ENCODE peak calls at places on chromosomes 12 and 14, in ten cellular contexts. One of them, this sample, is unnamed.

GRCh38 chr12:112000806-112001205 is 12.2 kb downstream of the TMEM116 start:
- DNase-seq in SHP77: no peak
- DNase-seq in WTC11: no peak
- DNase-seq in Daoy: no peak
- DNase-seq in dorsolateral prefrontal cortex: no peak
- DNase-seq in GM23338: no peak
- DNase-seq in activated gamma-delta T cell treated with Interleukin-2 at 50 U/mL for 16 hours: no peak
- DNase-seq in effector CD4-positive, alpha-beta T cell: no peak
- DNase-seq in astrocyte of the spinal cord: no peak
- DNase-seq in lower lobe of right lung: no peak
- DNase-seq in this sample: no peak

GRCh38 chr14:58541623-58542022 is 96.1 kb upstream of the DACT1 start:
- DNase-seq in WTC11: no peak
- DNase-seq in GM23338: no peak
- DNase-seq in Daoy: no peak
- DNase-seq in lower lobe of right lung: no peak
- DNase-seq in dorsolateral prefrontal cortex: no peak
- DNase-seq in astrocyte of the spinal cord: no peak
- DNase-seq in activated gamma-delta T cell treated with Interleukin-2 at 50 U/mL for 16 hours: no peak
- DNase-seq in effector CD4-positive, alpha-beta T cell: no peak
- DNase-seq in SHP77: peak
- DNase-seq in this sample: no peak

GRCh38 chr14:87233806-87234384 is 759.1 kb downstream of the GALC start:
- DNase-seq in Daoy: peak
- DNase-seq in effector CD4-positive, alpha-beta T cell: no peak
- DNase-seq in WTC11: no peak
- DNase-seq in SHP77: no peak
- DNase-seq in activated gamma-delta T cell treated with Interleukin-2 at 50 U/mL for 16 hours: no peak
- DNase-seq in dorsolateral prefrontal cortex: no peak
- DNase-seq in lower lobe of right lung: no peak
- DNase-seq in astrocyte of the spinal cord: no peak
- DNase-seq in GM23338: no peak
- DNase-seq in this sample: no peak

GRCh38 chr14:101964297-101965144 is at the start of gene DYNC1H1:
- DNase-seq in effector CD4-positive, alpha-beta T cell: peak
- DNase-seq in GM23338: peak
- DNase-seq in astrocyte of the spinal cord: peak
- DNase-seq in WTC11: peak
- DNase-seq in dorsolateral prefrontal cortex: peak
- DNase-seq in lower lobe of right lung: peak
- DNase-seq in Daoy: peak
- DNase-seq in SHP77: peak
- DNase-seq in activated gamma-delta T cell treated with Interleukin-2 at 50 U/mL for 16 hours: peak
- DNase-seq in this sample: peak

GRCh38 chr14:20428010-20428365 is 8.0 kb downstream of the KLHL33 start:
- DNase-seq in effector CD4-positive, alpha-beta T cell: no peak
- DNase-seq in WTC11: no peak
- DNase-seq in astrocyte of the spinal cord: no peak
- DNase-seq in GM23338: no peak
- DNase-seq in dorsolateral prefrontal cortex: no peak
- DNase-seq in SHP77: no peak
- DNase-seq in lower lobe of right lung: no peak
- DNase-seq in activated gamma-delta T cell treated with Interleukin-2 at 50 U/mL for 16 hours: no peak
- DNase-seq in Daoy: no peak
- DNase-seq in this sample: no peak

GRCh38 chr12:92547906-92548305 is 154.9 kb upstream of the PLEKHG7 start:
- DNase-seq in WTC11: no peak
- DNase-seq in Daoy: no peak
- DNase-seq in lower lobe of right lung: no peak
- DNase-seq in astrocyte of the spinal cord: no peak
- DNase-seq in dorsolateral prefrontal cortex: no peak
- DNase-seq in activated gamma-delta T cell treated with Interleukin-2 at 50 U/mL for 16 hours: no peak
- DNase-seq in SHP77: no peak
- DNase-seq in GM23338: no peak
- DNase-seq in effector CD4-positive, alpha-beta T cell: no peak
- DNase-seq in this sample: no peak

GRCh38 chr14:35695647-35696046 is 113.4 kb downstream of the RALGAPA1 start:
- DNase-seq in WTC11: no peak
- DNase-seq in dorsolateral prefrontal cortex: no peak
- DNase-seq in activated gamma-delta T cell treated with Interleukin-2 at 50 U/mL for 16 hours: no peak
- DNase-seq in lower lobe of right lung: no peak
- DNase-seq in effector CD4-positive, alpha-beta T cell: no peak
- DNase-seq in Daoy: no peak
- DNase-seq in GM23338: no peak
- DNase-seq in SHP77: no peak
- DNase-seq in astrocyte of the spinal cord: no peak
- DNase-seq in this sample: no peak

GRCh38 chr12:122013792-122014590 is 7.7 kb upstream of the BCL7A start:
- DNase-seq in astrocyte of the spinal cord: no peak
- DNase-seq in lower lobe of right lung: no peak
- DNase-seq in Daoy: no peak
- DNase-seq in activated gamma-delta T cell treated with Interleukin-2 at 50 U/mL for 16 hours: no peak
- DNase-seq in GM23338: no peak
- DNase-seq in SHP77: no peak
- DNase-seq in WTC11: no peak
- DNase-seq in dorsolateral prefrontal cortex: no peak
- DNase-seq in effector CD4-positive, alpha-beta T cell: no peak
- DNase-seq in this sample: no peak

GRCh38 chr14:96217381-96217913 is 12.8 kb downstream of the BDKRB2 start:
- DNase-seq in Daoy: no peak
- DNase-seq in lower lobe of right lung: no peak
- DNase-seq in WTC11: no peak
- DNase-seq in GM23338: no peak
- DNase-seq in astrocyte of the spinal cord: no peak
- DNase-seq in dorsolateral prefrontal cortex: peak
- DNase-seq in effector CD4-positive, alpha-beta T cell: no peak
- DNase-seq in activated gamma-delta T cell treated with Interleukin-2 at 50 U/mL for 16 hours: no peak
- DNase-seq in SHP77: peak
- DNase-seq in this sample: no peak

GRCh38 chr12:50440288-50440687 is 39.6 kb downstream of the LARP4 start:
- DNase-seq in SHP77: no peak
- DNase-seq in Daoy: no peak
- DNase-seq in lower lobe of right lung: no peak
- DNase-seq in astrocyte of the spinal cord: no peak
- DNase-seq in WTC11: no peak
- DNase-seq in dorsolateral prefrontal cortex: no peak
- DNase-seq in effector CD4-positive, alpha-beta T cell: no peak
- DNase-seq in activated gamma-delta T cell treated with Interleukin-2 at 50 U/mL for 16 hours: no peak
- DNase-seq in GM23338: no peak
- DNase-seq in this sample: no peak

GRCh38 chr12:43113153-43113552 is 438.9 kb downstream of the ADAMTS20 start:
- DNase-seq in activated gamma-delta T cell treated with Interleukin-2 at 50 U/mL for 16 hours: no peak
- DNase-seq in dorsolateral prefrontal cortex: no peak
- DNase-seq in Daoy: peak
- DNase-seq in astrocyte of the spinal cord: peak
- DNase-seq in GM23338: peak
- DNase-seq in lower lobe of right lung: no peak
- DNase-seq in SHP77: no peak
- DNase-seq in effector CD4-positive, alpha-beta T cell: no peak
- DNase-seq in WTC11: no peak
- DNase-seq in this sample: no peak

GRCh38 chr12:4960547-4960946 is 50.8 kb downstream of the KCNA1 start:
- DNase-seq in effector CD4-positive, alpha-beta T cell: no peak
- DNase-seq in lower lobe of right lung: no peak
- DNase-seq in dorsolateral prefrontal cortex: no peak
- DNase-seq in astrocyte of the spinal cord: no peak
- DNase-seq in Daoy: no peak
- DNase-seq in SHP77: no peak
- DNase-seq in WTC11: no peak
- DNase-seq in activated gamma-delta T cell treated with Interleukin-2 at 50 U/mL for 16 hours: no peak
- DNase-seq in GM23338: no peak
- DNase-seq in this sample: no peak

GRCh38 chr12:97701901-97702300 is 239.3 kb downstream of the RMST start:
- DNase-seq in dorsolateral prefrontal cortex: no peak
- DNase-seq in astrocyte of the spinal cord: no peak
- DNase-seq in effector CD4-positive, alpha-beta T cell: no peak
- DNase-seq in lower lobe of right lung: no peak
- DNase-seq in activated gamma-delta T cell treated with Interleukin-2 at 50 U/mL for 16 hours: no peak
- DNase-seq in SHP77: no peak
- DNase-seq in WTC11: no peak
- DNase-seq in Daoy: no peak
- DNase-seq in GM23338: no peak
- DNase-seq in this sample: no peak

GRCh38 chr14:68982581-68982980 is 3.5 kb upstream of the ACTN1 start:
- DNase-seq in Daoy: no peak
- DNase-seq in SHP77: no peak
- DNase-seq in WTC11: no peak
- DNase-seq in activated gamma-delta T cell treated with Interleukin-2 at 50 U/mL for 16 hours: no peak
- DNase-seq in effector CD4-positive, alpha-beta T cell: no peak
- DNase-seq in dorsolateral prefrontal cortex: no peak
- DNase-seq in astrocyte of the spinal cord: no peak
- DNase-seq in GM23338: no peak
- DNase-seq in lower lobe of right lung: no peak
- DNase-seq in this sample: no peak

GRCh38 chr14:101118746-101119610 is 215.5 kb upstream of the RTL1 start:
- DNase-seq in astrocyte of the spinal cord: no peak
- DNase-seq in Daoy: peak
- DNase-seq in activated gamma-delta T cell treated with Interleukin-2 at 50 U/mL for 16 hours: no peak
- DNase-seq in GM23338: no peak
- DNase-seq in effector CD4-positive, alpha-beta T cell: no peak
- DNase-seq in lower lobe of right lung: no peak
- DNase-seq in dorsolateral prefrontal cortex: no peak
- DNase-seq in SHP77: peak
- DNase-seq in WTC11: no peak
- DNase-seq in this sample: no peak

GRCh38 chr12:115201928-115202327 is 518.0 kb upstream of the TBX3 start:
- DNase-seq in lower lobe of right lung: no peak
- DNase-seq in GM23338: no peak
- DNase-seq in astrocyte of the spinal cord: no peak
- DNase-seq in dorsolateral prefrontal cortex: no peak
- DNase-seq in SHP77: no peak
- DNase-seq in effector CD4-positive, alpha-beta T cell: no peak
- DNase-seq in WTC11: no peak
- DNase-seq in Daoy: no peak
- DNase-seq in activated gamma-delta T cell treated with Interleukin-2 at 50 U/mL for 16 hours: no peak
- DNase-seq in this sample: no peak

GRCh38 chr14:94548131-94548998 is 12.9 kb upstream of the SERPINA4 start:
- DNase-seq in dorsolateral prefrontal cortex: no peak
- DNase-seq in GM23338: no peak
- DNase-seq in activated gamma-delta T cell treated with Interleukin-2 at 50 U/mL for 16 hours: no peak
- DNase-seq in WTC11: no peak
- DNase-seq in effector CD4-positive, alpha-beta T cell: no peak
- DNase-seq in Daoy: no peak
- DNase-seq in SHP77: no peak
- DNase-seq in astrocyte of the spinal cord: no peak
- DNase-seq in lower lobe of right lung: no peak
- DNase-seq in this sample: no peak

GRCh38 chr12:8860165-8860961 is 37.9 kb downstream of the A2ML1 start:
- DNase-seq in astrocyte of the spinal cord: peak
- DNase-seq in dorsolateral prefrontal cortex: peak
- DNase-seq in activated gamma-delta T cell treated with Interleukin-2 at 50 U/mL for 16 hours: peak
- DNase-seq in effector CD4-positive, alpha-beta T cell: peak
- DNase-seq in Daoy: peak
- DNase-seq in GM23338: peak
- DNase-seq in SHP77: no peak
- DNase-seq in WTC11: peak
- DNase-seq in lower lobe of right lung: no peak
- DNase-seq in this sample: no peak

GRCh38 chr12:124321040-124321481 is 26.2 kb downstream of the RFLNA start:
- DNase-seq in astrocyte of the spinal cord: peak
- DNase-seq in SHP77: peak
- DNase-seq in WTC11: peak
- DNase-seq in lower lobe of right lung: peak
- DNase-seq in effector CD4-positive, alpha-beta T cell: peak
- DNase-seq in GM23338: peak
- DNase-seq in dorsolateral prefrontal cortex: peak
- DNase-seq in activated gamma-delta T cell treated with Interleukin-2 at 50 U/mL for 16 hours: peak
- DNase-seq in Daoy: peak
- DNase-seq in this sample: no peak

GRCh38 chr14:52405314-52405713 is 91.2 kb downstream of the PTGER2 start:
- DNase-seq in effector CD4-positive, alpha-beta T cell: no peak
- DNase-seq in lower lobe of right lung: no peak
- DNase-seq in GM23338: no peak
- DNase-seq in SHP77: no peak
- DNase-seq in activated gamma-delta T cell treated with Interleukin-2 at 50 U/mL for 16 hours: no peak
- DNase-seq in WTC11: no peak
- DNase-seq in dorsolateral prefrontal cortex: no peak
- DNase-seq in Daoy: no peak
- DNase-seq in astrocyte of the spinal cord: no peak
- DNase-seq in this sample: no peak

GRCh38 chr12:64779349-64779974 is 20.3 kb upstream of the GNS start:
- DNase-seq in activated gamma-delta T cell treated with Interleukin-2 at 50 U/mL for 16 hours: no peak
- DNase-seq in SHP77: no peak
- DNase-seq in lower lobe of right lung: no peak
- DNase-seq in dorsolateral prefrontal cortex: no peak
- DNase-seq in effector CD4-positive, alpha-beta T cell: no peak
- DNase-seq in GM23338: no peak
- DNase-seq in Daoy: no peak
- DNase-seq in astrocyte of the spinal cord: no peak
- DNase-seq in WTC11: no peak
- DNase-seq in this sample: no peak

GRCh38 chr14:33951183-33951840 is 438 bp upstream of the EGLN3 start:
- DNase-seq in dorsolateral prefrontal cortex: no peak
- DNase-seq in SHP77: no peak
- DNase-seq in Daoy: no peak
- DNase-seq in effector CD4-positive, alpha-beta T cell: no peak
- DNase-seq in GM23338: peak
- DNase-seq in activated gamma-delta T cell treated with Interleukin-2 at 50 U/mL for 16 hours: no peak
- DNase-seq in astrocyte of the spinal cord: no peak
- DNase-seq in WTC11: no peak
- DNase-seq in lower lobe of right lung: no peak
- DNase-seq in this sample: no peak

GRCh38 chr12:121799175-121799841 is 4.5 kb upstream of the SETD1B start:
- DNase-seq in effector CD4-positive, alpha-beta T cell: peak
- DNase-seq in dorsolateral prefrontal cortex: no peak
- DNase-seq in Daoy: peak
- DNase-seq in lower lobe of right lung: peak
- DNase-seq in GM23338: peak
- DNase-seq in SHP77: peak
- DNase-seq in WTC11: no peak
- DNase-seq in astrocyte of the spinal cord: peak
- DNase-seq in activated gamma-delta T cell treated with Interleukin-2 at 50 U/mL for 16 hours: peak
- DNase-seq in this sample: no peak

GRCh38 chr12:85820117-85820516 is 16.1 kb downstream of the RASSF9 start:
- DNase-seq in SHP77: no peak
- DNase-seq in dorsolateral prefrontal cortex: no peak
- DNase-seq in lower lobe of right lung: no peak
- DNase-seq in Daoy: no peak
- DNase-seq in astrocyte of the spinal cord: no peak
- DNase-seq in activated gamma-delta T cell treated with Interleukin-2 at 50 U/mL for 16 hours: no peak
- DNase-seq in effector CD4-positive, alpha-beta T cell: no peak
- DNase-seq in WTC11: no peak
- DNase-seq in GM23338: no peak
- DNase-seq in this sample: no peak

GRCh38 chr12:51270067-51270846 is at the start of gene SMAGP:
- DNase-seq in dorsolateral prefrontal cortex: peak
- DNase-seq in SHP77: peak
- DNase-seq in Daoy: peak
- DNase-seq in activated gamma-delta T cell treated with Interleukin-2 at 50 U/mL for 16 hours: peak
- DNase-seq in lower lobe of right lung: peak
- DNase-seq in effector CD4-positive, alpha-beta T cell: peak
- DNase-seq in GM23338: peak
- DNase-seq in astrocyte of the spinal cord: peak
- DNase-seq in WTC11: peak
- DNase-seq in this sample: no peak

This sample was measured in kidney epithelial cell.